ENCODE peak calls at places on chromosomes 12 and 14, in six cellular contexts. W, C, K, H, T and O are unnamed samples.

GRCh38 chr12:46386360-46386867 is 13.8 kb upstream of the SLC38A2 start:
- DNase-seq in W (no peak), C (no peak), K (no peak), H (peak), T (peak), O (peak)

GRCh38 chr14:32331227-32331597 is 2.1 kb downstream of the AKAP6 start:
- DNase-seq in W (no peak), C (no peak), K (no peak), H (no peak), T (no peak), O (no peak)

GRCh38 chr12:95633671-95634465 is 82.6 kb upstream of the USP44 start:
- DNase-seq in W (no peak), C (no peak), K (no peak), H (no peak), T (no peak), O (no peak)

GRCh38 chr14:59214702-59215302 is 26.3 kb downstream of the DAAM1 start:
- DNase-seq in W (no peak), C (no peak), K (no peak), H (no peak), T (no peak), O (no peak)

GRCh38 chr12:127539499-127539898 is 727.5 kb upstream of the TMEM132C start:
- DNase-seq in W (no peak), C (no peak), K (no peak), H (no peak), T (no peak), O (no peak)

GRCh38 chr14:91281346-91281745 is 36.8 kb upstream of the GPR68 start:
- DNase-seq in W (no peak), C (no peak), K (no peak), H (no peak), T (peak), O (no peak)

GRCh38 chr14:59189281-59189821 is 884 bp downstream of the DAAM1 start:
- DNase-seq in W (peak), C (no peak), K (peak), H (peak), T (peak), O (peak)

GRCh38 chr12:116436561-116437249 is 122.5 kb upstream of the MAP1LC3B2 start:
- DNase-seq in W (no peak), C (no peak), K (no peak), H (no peak), T (no peak), O (no peak)

GRCh38 chr14:104156142-104156541 is 17.8 kb downstream of the KIF26A start:
- DNase-seq in W (no peak), C (no peak), K (no peak), H (no peak), T (no peak), O (no peak)

GRCh38 chr12:38282886-38283285 is 33.7 kb upstream of the ALG10B start:
- DNase-seq in W (no peak), C (no peak), K (no peak), H (peak), T (no peak), O (no peak)

GRCh38 chr12:22598141-22598762 is 26.7 kb upstream of the ETNK1 start:
- DNase-seq in W (no peak), C (no peak), K (no peak), H (no peak), T (no peak), O (no peak)

GRCh38 chr12:40618621-40619020 is 73.6 kb upstream of the CNTN1 start:
- DNase-seq in W (no peak), C (no peak), K (no peak), H (no peak), T (no peak), O (no peak)

GRCh38 chr12:50960130-50960529 is 7.8 kb downstream of the HIGD1C start:
- DNase-seq in W (no peak), C (no peak), K (no peak), H (peak), T (peak), O (no peak)

GRCh38 chr12:120234643-120235368 is 30.7 kb downstream of the PXN start:
- DNase-seq in W (peak), C (peak), K (no peak), H (peak), T (peak), O (no peak)

GRCh38 chr14:60346706-60347105 is 97.7 kb downstream of the PPM1A start:
- DNase-seq in W (no peak), C (peak), K (no peak), H (peak), T (peak), O (no peak)

GRCh38 chr12:2877959-2878732 is 1.1 kb downstream of the RHNO1 start:
- DNase-seq in W (no peak), C (no peak), K (peak), H (peak), T (peak), O (no peak)

GRCh38 chr12:114925076-114925475 is 241.1 kb upstream of the TBX3 start:
- DNase-seq in W (no peak), C (no peak), K (no peak), H (no peak), T (no peak), O (no peak)

GRCh38 chr14:105300542-105301102 is at the start of gene BRF1:
- DNase-seq in W (peak), C (peak), K (peak), H (peak), T (peak), O (peak)

GRCh38 chr14:90726656-90727055 is 89.6 kb downstream of the TTC7B start:
- DNase-seq in W (peak), C (no peak), K (no peak), H (peak), T (peak), O (no peak)

GRCh38 chr12:87439990-87440827 is 589.0 kb downstream of the C12orf50 start:
- DNase-seq in W (no peak), C (no peak), K (no peak), H (peak), T (peak), O (no peak)

DNA sequence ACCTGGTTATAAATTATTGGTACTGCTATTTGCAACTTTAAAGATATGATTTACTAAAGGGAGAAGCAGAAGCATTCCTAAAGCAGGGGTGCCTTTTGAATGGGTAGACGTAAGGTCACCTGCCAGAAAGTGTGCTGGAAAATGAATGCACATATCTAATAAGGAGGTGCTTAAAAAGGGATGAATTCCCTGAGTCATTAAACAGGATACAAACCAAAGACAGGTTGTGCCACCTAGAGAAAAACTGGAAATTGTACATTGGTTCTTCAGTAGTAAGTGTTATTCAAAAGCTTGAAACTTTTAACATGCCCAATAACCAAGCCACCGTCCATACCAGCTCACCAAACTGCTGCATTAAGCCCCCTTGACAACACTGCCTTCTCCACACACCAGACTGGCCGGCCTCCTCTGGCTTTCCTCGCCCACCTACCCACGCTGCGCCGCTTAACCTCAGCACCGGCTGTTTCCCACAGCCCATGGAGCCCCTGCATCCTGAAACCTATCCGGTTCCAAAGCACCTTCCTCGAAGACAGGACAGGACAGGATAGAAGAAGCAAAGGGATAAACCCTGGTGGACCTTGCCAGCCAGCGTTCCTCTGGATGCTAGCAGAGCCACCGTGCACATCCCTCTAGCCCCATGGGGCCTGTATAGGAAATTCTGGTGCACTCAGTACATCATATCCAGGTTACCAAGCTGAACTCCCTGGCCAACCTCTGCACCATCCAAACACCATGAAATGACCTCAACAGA is 201.5 kb upstream of the CAND1 start:
- DNase-seq in W (no peak), C (peak), K (no peak), H (no peak), T (no peak), O (peak)
- TF ChIP-seq CTCF in W (no peak), C (no peak), K (no peak), H (no peak), T (no peak), O (no peak)

DNA sequence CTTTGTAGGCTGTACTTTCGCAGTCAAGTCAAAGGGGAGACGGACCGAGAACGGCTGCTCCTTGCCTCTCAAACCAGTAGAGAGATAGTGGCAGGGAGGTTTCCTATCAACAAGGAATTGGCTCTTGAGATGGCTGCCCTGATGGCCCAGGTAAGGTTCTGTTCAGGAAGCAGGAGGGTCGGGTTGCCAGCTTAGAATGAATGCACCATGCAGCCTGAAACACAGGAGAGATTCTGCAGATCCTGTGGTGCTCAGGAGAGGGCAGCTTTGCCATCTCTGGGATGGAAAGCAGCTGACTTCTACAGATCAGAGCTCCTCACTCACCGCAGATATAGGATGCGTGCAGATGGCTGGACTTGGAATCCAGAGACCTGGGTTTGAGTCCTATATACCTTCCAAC is 18.0 kb downstream of the PIGH start:
- DNase-seq in W (no peak), C (no peak), K (no peak), H (no peak), T (no peak), O (no peak)
- TF ChIP-seq CTCF in W (no peak), C (no peak), K (no peak), H (no peak), T (no peak), O (no peak)

DNA sequence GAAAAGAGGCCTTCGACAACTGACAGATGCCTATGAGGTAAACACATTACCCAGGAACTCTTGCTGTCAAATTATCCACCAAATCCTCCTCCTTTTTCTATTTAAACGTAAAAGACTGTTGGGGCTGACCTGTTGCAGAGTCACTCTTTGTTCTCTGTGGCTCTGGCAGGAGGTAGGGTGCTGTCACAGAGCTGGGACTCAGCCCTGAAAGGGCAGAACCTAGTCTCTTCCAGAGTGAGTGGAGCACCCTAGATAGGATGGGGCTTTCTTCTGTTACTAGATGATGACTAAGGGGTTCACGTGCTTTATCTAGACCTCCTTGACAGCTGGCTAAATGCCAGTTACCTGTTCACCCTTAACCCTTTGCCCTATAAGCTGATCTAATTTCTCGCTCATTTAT is 25.7 kb downstream of the FNTB start:
- DNase-seq in W (no peak), C (no peak), K (no peak), H (no peak), T (no peak), O (no peak)
- TF ChIP-seq CTCF in W (no peak), C (no peak), K (no peak), H (no peak), T (no peak), O (no peak)

GRCh38 chr12:6334359-6334758 is 7.5 kb downstream of the TNFRSF1A start:
- DNase-seq in W (no peak), C (no peak), K (no peak), H (no peak), T (no peak), O (no peak)

GRCh38 chr12:6334940-6335450 is 6.9 kb downstream of the TNFRSF1A start:
- DNase-seq in W (no peak), C (no peak), K (no peak), H (peak), T (peak), O (no peak)

GRCh38 chr12:6336079-6336858 is 5.6 kb downstream of the TNFRSF1A start:
- DNase-seq in W (peak), C (peak), K (peak), H (peak), T (peak), O (peak)

GRCh38 chr12:6336859-6337744 is 4.8 kb downstream of the TNFRSF1A start:
- DNase-seq in W (peak), C (no peak), K (peak), H (peak), T (no peak), O (no peak)

GRCh38 chr12:6335451-6336078 is 6.3 kb downstream of the TNFRSF1A start:
- DNase-seq in W (peak), C (peak), K (peak), H (peak), T (peak), O (peak)
- TF ChIP-seq CTCF in W (no peak), C (no peak), K (peak), H (peak), T (peak), O (peak)

GRCh38 chr14:22221508-22221907 is 367.5 kb downstream of the DAD1 start:
- DNase-seq in W (no peak), C (no peak), K (peak), H (peak), T (peak), O (no peak)

GRCh38 chr14:22225526-22226133 is 363.4 kb downstream of the DAD1 start:
- DNase-seq in W (no peak), C (no peak), K (no peak), H (peak), T (peak), O (no peak)

GRCh38 chr14:22218729-22219128 is 370.3 kb downstream of the DAD1 start:
- DNase-seq in W (no peak), C (no peak), K (no peak), H (no peak), T (no peak), O (no peak)

GRCh38 chr14:22226381-22226780 is 362.6 kb downstream of the DAD1 start:
- DNase-seq in W (no peak), C (no peak), K (peak), H (peak), T (peak), O (no peak)

GRCh38 chr14:22220427-22220826 is 368.6 kb downstream of the DAD1 start:
- DNase-seq in W (no peak), C (no peak), K (no peak), H (peak), T (peak), O (no peak)
- TF ChIP-seq CTCF in W (no peak), C (no peak), K (no peak), H (no peak), T (peak), O (no peak)

GRCh38 chr14:36942522-36943245 is 229.7 kb downstream of the SLC25A21 start:
- DNase-seq in W (no peak), C (no peak), K (no peak), H (peak), T (peak), O (no peak)
- TF ChIP-seq CTCF in W (peak), C (peak), K (no peak), H (no peak), T (no peak), O (no peak)